ENCODE peak calls at places on chromosomes 3 and 15, in eight cellular contexts. One of them, this sample, is unnamed. For H3K27me3, the result is how much of the 10 kb centered on the place peaks cover.

GRCh38 chr3:71309342-71309741 is 274.2 kb downstream of the FOXP1 start:
- DNase-seq in AG04450: no peak
- DNase-seq in left ventricle myocardium inferior: no peak
- DNase-seq in mammary epithelial cell: peak
- DNase-seq in neural progenitor cell: no peak
- DNase-seq in brain microvascular endothelial cell: no peak
- DNase-seq in endodermal cell: no peak
- DNase-seq in colonic mucosa: no peak
- DNase-seq in this sample: no peak

GRCh38 chr3:168384990-168385389 is 289.3 kb upstream of the GOLIM4 start:
- DNase-seq in left ventricle myocardium inferior: no peak
- DNase-seq in mammary epithelial cell: no peak
- DNase-seq in AG04450: no peak
- DNase-seq in endodermal cell: no peak
- DNase-seq in neural progenitor cell: no peak
- DNase-seq in colonic mucosa: no peak
- DNase-seq in brain microvascular endothelial cell: no peak
- DNase-seq in this sample: no peak

GRCh38 chr15:78989701-78990248 is 44.9 kb upstream of the CTSH start:
- DNase-seq in mammary epithelial cell: no peak
- DNase-seq in AG04450: no peak
- DNase-seq in brain microvascular endothelial cell: no peak
- DNase-seq in endodermal cell: no peak
- DNase-seq in colonic mucosa: no peak
- DNase-seq in neural progenitor cell: no peak
- DNase-seq in left ventricle myocardium inferior: no peak
- DNase-seq in this sample: no peak

GRCh38 chr15:90205886-90206285 is 4.8 kb downstream of the SEMA4B start:
- DNase-seq in brain microvascular endothelial cell: no peak
- DNase-seq in left ventricle myocardium inferior: no peak
- DNase-seq in neural progenitor cell: no peak
- DNase-seq in AG04450: no peak
- DNase-seq in colonic mucosa: no peak
- DNase-seq in endodermal cell: no peak
- DNase-seq in mammary epithelial cell: no peak
- DNase-seq in this sample: no peak

GRCh38 chr3:37456270-37456708 is 281.9 kb upstream of the LRRFIP2 start:
- DNase-seq in endodermal cell: peak
- DNase-seq in colonic mucosa: peak
- DNase-seq in left ventricle myocardium inferior: peak
- DNase-seq in neural progenitor cell: no peak
- DNase-seq in mammary epithelial cell: no peak
- DNase-seq in brain microvascular endothelial cell: peak
- DNase-seq in AG04450: no peak
- DNase-seq in this sample: no peak

GRCh38 chr3:182686033-182686886 is 107.0 kb upstream of the ATP11B start:
- DNase-seq in endodermal cell: no peak
- DNase-seq in colonic mucosa: no peak
- DNase-seq in left ventricle myocardium inferior: no peak
- DNase-seq in AG04450: no peak
- DNase-seq in neural progenitor cell: no peak
- DNase-seq in mammary epithelial cell: no peak
- DNase-seq in brain microvascular endothelial cell: no peak
- DNase-seq in this sample: no peak

GRCh38 chr3:100558233-100558632 is 51.2 kb upstream of the ADGRG7 start:
- DNase-seq in colonic mucosa: no peak
- DNase-seq in neural progenitor cell: no peak
- DNase-seq in brain microvascular endothelial cell: no peak
- DNase-seq in mammary epithelial cell: no peak
- DNase-seq in AG04450: no peak
- DNase-seq in endodermal cell: no peak
- DNase-seq in left ventricle myocardium inferior: no peak
- DNase-seq in this sample: no peak

GRCh38 chr15:25735550-25736384 is 127.4 kb downstream of the ATP10A start:
- DNase-seq in endodermal cell: no peak
- DNase-seq in colonic mucosa: no peak
- DNase-seq in AG04450: no peak
- DNase-seq in neural progenitor cell: no peak
- DNase-seq in mammary epithelial cell: no peak
- DNase-seq in left ventricle myocardium inferior: no peak
- DNase-seq in brain microvascular endothelial cell: no peak
- DNase-seq in this sample: peak

GRCh38 chr3:54056521-54056920 is 65.8 kb upstream of the CACNA2D3 start:
- DNase-seq in mammary epithelial cell: peak
- DNase-seq in brain microvascular endothelial cell: no peak
- DNase-seq in colonic mucosa: no peak
- DNase-seq in left ventricle myocardium inferior: no peak
- DNase-seq in AG04450: no peak
- DNase-seq in neural progenitor cell: no peak
- DNase-seq in endodermal cell: no peak
- DNase-seq in this sample: no peak

GRCh38 chr3:4939276-4939675 is 40.0 kb upstream of the BHLHE40 start:
- DNase-seq in AG04450: no peak
- DNase-seq in left ventricle myocardium inferior: no peak
- DNase-seq in mammary epithelial cell: no peak
- DNase-seq in neural progenitor cell: no peak
- DNase-seq in colonic mucosa: no peak
- DNase-seq in endodermal cell: no peak
- DNase-seq in brain microvascular endothelial cell: no peak
- DNase-seq in this sample: no peak

GRCh38 chr15:37109151-37109912 is 9.0 kb upstream of the MEIS2 start:
- DNase-seq in AG04450: no peak
- DNase-seq in brain microvascular endothelial cell: no peak
- DNase-seq in left ventricle myocardium inferior: no peak
- DNase-seq in endodermal cell: peak
- DNase-seq in mammary epithelial cell: no peak
- DNase-seq in colonic mucosa: no peak
- DNase-seq in neural progenitor cell: peak
- DNase-seq in this sample: no peak

GRCh38 chr15:85312486-85312885 is 67.9 kb upstream of the AKAP13 start:
- DNase-seq in AG04450: no peak
- DNase-seq in neural progenitor cell: no peak
- DNase-seq in mammary epithelial cell: peak
- DNase-seq in colonic mucosa: no peak
- DNase-seq in endodermal cell: peak
- DNase-seq in left ventricle myocardium inferior: no peak
- DNase-seq in brain microvascular endothelial cell: peak
- DNase-seq in this sample: no peak

GRCh38 chr15:80776420-80777045 is 2.6 kb upstream of the CEMIP start:
- DNase-seq in colonic mucosa: peak
- DNase-seq in endodermal cell: peak
- DNase-seq in neural progenitor cell: peak
- DNase-seq in left ventricle myocardium inferior: peak
- DNase-seq in AG04450: peak
- DNase-seq in brain microvascular endothelial cell: peak
- DNase-seq in mammary epithelial cell: peak
- DNase-seq in this sample: no peak

GRCh38 chr3:52570076-52570475 is 33.7 kb downstream of the UQCC5 start:
- DNase-seq in left ventricle myocardium inferior: no peak
- DNase-seq in AG04450: peak
- DNase-seq in mammary epithelial cell: no peak
- DNase-seq in neural progenitor cell: no peak
- DNase-seq in colonic mucosa: no peak
- DNase-seq in brain microvascular endothelial cell: peak
- DNase-seq in endodermal cell: no peak
- DNase-seq in this sample: no peak

GRCh38 chr3:196268270-196269163 is 19.0 kb downstream of the PCYT1A start:
- DNase-seq in neural progenitor cell: no peak
- DNase-seq in colonic mucosa: no peak
- DNase-seq in mammary epithelial cell: peak
- DNase-seq in brain microvascular endothelial cell: peak
- DNase-seq in AG04450: no peak
- DNase-seq in endodermal cell: peak
- DNase-seq in left ventricle myocardium inferior: no peak
- DNase-seq in this sample: no peak

GRCh38 chr3:156633335-156633734 is 41.1 kb upstream of the TIPARP start:
- DNase-seq in AG04450: peak
- DNase-seq in brain microvascular endothelial cell: peak
- DNase-seq in endodermal cell: no peak
- DNase-seq in mammary epithelial cell: no peak
- DNase-seq in neural progenitor cell: no peak
- DNase-seq in colonic mucosa: no peak
- DNase-seq in left ventricle myocardium inferior: peak
- DNase-seq in this sample: no peak

GRCh38 chr15:34584321-34584668 is 844 bp upstream of the GOLGA8B start:
- DNase-seq in brain microvascular endothelial cell: no peak
- DNase-seq in colonic mucosa: no peak
- DNase-seq in neural progenitor cell: peak
- DNase-seq in left ventricle myocardium inferior: no peak
- DNase-seq in mammary epithelial cell: peak
- DNase-seq in endodermal cell: peak
- DNase-seq in AG04450: no peak
- DNase-seq in this sample: no peak
- H3K27me3 ChIP-seq in brain microvascular endothelial cell: under half
- H3K27me3 ChIP-seq in colonic mucosa: under half
- H3K27me3 ChIP-seq in neural progenitor cell: under half
- H3K27me3 ChIP-seq in left ventricle myocardium inferior: under half
- H3K27me3 ChIP-seq in mammary epithelial cell: under half
- H3K27me3 ChIP-seq in endodermal cell: under half
- H3K27me3 ChIP-seq in AG04450: under half
- H3K27me3 ChIP-seq in this sample: under half

DNA sequence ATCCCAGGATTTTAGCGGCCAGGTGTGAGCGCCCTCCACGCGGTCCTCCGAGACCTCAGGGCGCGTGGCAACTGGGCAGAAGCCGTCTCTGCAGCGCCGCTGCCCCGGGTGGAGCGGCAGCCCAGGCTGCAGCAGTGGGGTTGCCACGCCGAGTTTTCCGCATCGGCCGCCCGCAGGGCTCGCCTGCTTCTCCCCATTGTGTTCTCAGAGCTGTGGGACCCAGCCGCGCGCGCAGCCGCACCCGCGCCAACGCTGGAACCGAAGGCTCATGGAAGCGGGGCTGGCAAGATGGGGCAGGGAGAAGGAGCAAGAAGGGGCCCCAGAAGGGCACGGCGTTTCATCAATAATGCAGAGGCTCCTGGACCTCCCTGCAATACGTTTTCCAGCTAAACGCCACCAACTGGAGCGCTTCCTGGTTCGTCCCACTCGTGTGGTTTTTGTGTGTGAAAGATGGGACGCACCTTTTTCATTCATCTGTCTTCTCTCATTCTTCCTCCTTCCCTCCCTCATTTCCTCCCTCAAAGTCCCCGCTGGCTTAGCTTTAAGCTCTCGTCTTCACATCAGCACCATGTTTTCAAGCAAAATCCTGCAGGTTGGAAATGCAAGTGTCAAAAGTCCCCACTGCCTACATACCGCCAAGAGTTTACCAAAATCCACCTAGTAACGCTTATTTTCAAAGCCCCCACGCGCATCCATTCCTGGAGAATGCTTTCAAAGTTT is 1.2 kb downstream of the ROBO1 start:
- DNase-seq in colonic mucosa: no peak
- DNase-seq in neural progenitor cell: peak
- DNase-seq in left ventricle myocardium inferior: no peak
- DNase-seq in endodermal cell: peak
- DNase-seq in brain microvascular endothelial cell: peak
- DNase-seq in mammary epithelial cell: no peak
- DNase-seq in AG04450: no peak
- DNase-seq in this sample: no peak
- H3K4me3 ChIP-seq in colonic mucosa: no peak
- H3K4me3 ChIP-seq in neural progenitor cell: peak
- H3K4me3 ChIP-seq in left ventricle myocardium inferior: peak
- H3K4me3 ChIP-seq in endodermal cell: peak
- H3K4me3 ChIP-seq in brain microvascular endothelial cell: peak
- H3K4me3 ChIP-seq in mammary epithelial cell: no peak
- H3K4me3 ChIP-seq in AG04450: no peak
- H3K4me3 ChIP-seq in this sample: no peak

GRCh38 chr15:70530035-70530499 is 233.3 kb downstream of the UACA start:
- DNase-seq in mammary epithelial cell: no peak
- DNase-seq in AG04450: no peak
- DNase-seq in brain microvascular endothelial cell: no peak
- DNase-seq in left ventricle myocardium inferior: peak
- DNase-seq in neural progenitor cell: no peak
- DNase-seq in endodermal cell: no peak
- DNase-seq in colonic mucosa: no peak
- DNase-seq in this sample: peak

GRCh38 chr15:70530503-70530902 is 232.9 kb downstream of the UACA start:
- DNase-seq in brain microvascular endothelial cell: no peak
- DNase-seq in left ventricle myocardium inferior: no peak
- DNase-seq in AG04450: no peak
- DNase-seq in endodermal cell: no peak
- DNase-seq in colonic mucosa: no peak
- DNase-seq in neural progenitor cell: no peak
- DNase-seq in mammary epithelial cell: no peak
- DNase-seq in this sample: no peak

GRCh38 chr15:70528816-70529215 is 234.5 kb downstream of the UACA start:
- DNase-seq in colonic mucosa: no peak
- DNase-seq in AG04450: no peak
- DNase-seq in brain microvascular endothelial cell: no peak
- DNase-seq in endodermal cell: peak
- DNase-seq in mammary epithelial cell: no peak
- DNase-seq in left ventricle myocardium inferior: no peak
- DNase-seq in neural progenitor cell: no peak
- DNase-seq in this sample: no peak

GRCh38 chr15:70532536-70533186 is 230.7 kb downstream of the UACA start:
- DNase-seq in colonic mucosa: no peak
- DNase-seq in AG04450: no peak
- DNase-seq in endodermal cell: no peak
- DNase-seq in brain microvascular endothelial cell: no peak
- DNase-seq in left ventricle myocardium inferior: no peak
- DNase-seq in neural progenitor cell: no peak
- DNase-seq in mammary epithelial cell: no peak
- DNase-seq in this sample: peak

GRCh38 chr15:70530906-70531305 is 232.5 kb downstream of the UACA start:
- DNase-seq in endodermal cell: peak
- DNase-seq in neural progenitor cell: no peak
- DNase-seq in AG04450: no peak
- DNase-seq in mammary epithelial cell: no peak
- DNase-seq in colonic mucosa: no peak
- DNase-seq in left ventricle myocardium inferior: no peak
- DNase-seq in brain microvascular endothelial cell: no peak
- DNase-seq in this sample: peak
- H3K27ac ChIP-seq in endodermal cell: no peak
- H3K27ac ChIP-seq in neural progenitor cell: no peak
- H3K27ac ChIP-seq in AG04450: no peak
- H3K27ac ChIP-seq in mammary epithelial cell: no peak
- H3K27ac ChIP-seq in colonic mucosa: no peak
- H3K27ac ChIP-seq in left ventricle myocardium inferior: no peak
- H3K27ac ChIP-seq in brain microvascular endothelial cell: no peak
- H3K27ac ChIP-seq in this sample: no peak

DNA sequence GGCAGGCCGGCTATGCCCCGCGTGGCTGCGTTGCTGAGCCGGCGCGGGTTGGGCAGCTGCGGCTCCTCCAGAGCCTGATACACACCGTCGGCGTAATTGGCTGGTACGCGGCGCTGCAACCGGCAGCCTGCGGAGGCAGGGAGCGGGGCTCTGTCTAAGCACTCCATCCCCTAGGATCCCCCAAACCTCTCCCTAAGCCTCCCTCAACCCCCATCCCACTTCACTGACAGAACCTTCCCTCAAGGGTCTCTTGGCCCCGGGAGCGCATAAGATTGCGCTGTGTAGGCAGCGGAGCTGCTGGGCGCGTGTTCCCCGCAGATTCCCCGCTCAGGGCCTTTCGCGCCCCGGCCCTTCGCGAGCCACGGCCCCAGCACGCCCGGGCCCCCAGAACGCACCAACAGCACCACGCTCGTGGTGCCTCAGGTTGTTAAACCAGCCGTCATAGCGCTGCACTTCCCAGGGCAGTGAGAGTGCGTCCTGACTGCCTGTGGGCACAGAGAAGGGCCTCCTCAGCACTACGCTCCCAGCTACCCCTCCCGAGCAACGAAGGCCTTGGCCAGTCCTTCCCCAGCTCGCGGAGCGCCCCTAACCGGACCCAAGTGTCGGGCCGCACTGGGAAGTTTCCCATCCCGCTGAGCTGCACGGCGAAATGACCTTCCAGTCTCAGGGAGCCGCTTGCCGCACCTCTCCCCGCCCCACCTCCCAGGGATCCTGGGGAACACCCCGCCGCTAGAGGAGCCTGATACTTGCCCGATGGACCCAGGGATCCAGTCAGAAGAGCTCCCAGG is 1.2 kb downstream of the DUOX2 start:
- DNase-seq in brain microvascular endothelial cell: no peak
- DNase-seq in mammary epithelial cell: peak
- DNase-seq in AG04450: no peak
- DNase-seq in left ventricle myocardium inferior: no peak
- DNase-seq in endodermal cell: peak
- DNase-seq in colonic mucosa: no peak
- DNase-seq in neural progenitor cell: peak
- DNase-seq in this sample: no peak
- H3K27me3 ChIP-seq in brain microvascular endothelial cell: half or more
- H3K27me3 ChIP-seq in mammary epithelial cell: half or more
- H3K27me3 ChIP-seq in AG04450: half or more
- H3K27me3 ChIP-seq in left ventricle myocardium inferior: half or more
- H3K27me3 ChIP-seq in endodermal cell: half or more
- H3K27me3 ChIP-seq in colonic mucosa: half or more
- H3K27me3 ChIP-seq in neural progenitor cell: half or more
- H3K27me3 ChIP-seq in this sample: under half